ENCODE peak calls at places on chromosomes 7 and 10, in ten cellular contexts. One of them, this sample, is unnamed.

GRCh38 chr7:93461350-93461749 is 113.2 kb downstream of the CALCR start:
- DNase-seq in GM04504: no peak
- DNase-seq in NCI-H1105: peak
- DNase-seq in posterior cingulate gyrus: no peak
- DNase-seq in fibroblast of lung: no peak
- DNase-seq in activated naive CD8-positive, alpha-beta T cell treated with anti-CD3 and anti-CD28 coated beads, Interleukin-2, amount 50 U/mL, for 24 hours: no peak
- DNase-seq in fibroblast of the aortic adventitia: no peak
- DNase-seq in GF-D8: no peak
- DNase-seq in stimulated activated CD4-positive, alpha-beta T cell treated with anti-CD3 and anti-CD28 coated beads, TNF-alpha, amount 100 ng/mL, for 24 hours: no peak
- DNase-seq in CD8-positive, alpha-beta memory T cell: no peak
- DNase-seq in this sample: no peak

GRCh38 chr10:119310807-119311206 is 103.4 kb downstream of the GRK5 start:
- DNase-seq in GM04504: no peak
- DNase-seq in NCI-H1105: no peak
- DNase-seq in posterior cingulate gyrus: peak
- DNase-seq in fibroblast of lung: no peak
- DNase-seq in activated naive CD8-positive, alpha-beta T cell treated with anti-CD3 and anti-CD28 coated beads, Interleukin-2, amount 50 U/mL, for 24 hours: no peak
- DNase-seq in fibroblast of the aortic adventitia: no peak
- DNase-seq in GF-D8: no peak
- DNase-seq in stimulated activated CD4-positive, alpha-beta T cell treated with anti-CD3 and anti-CD28 coated beads, TNF-alpha, amount 100 ng/mL, for 24 hours: no peak
- DNase-seq in CD8-positive, alpha-beta memory T cell: no peak
- DNase-seq in this sample: no peak

GRCh38 chr7:36301914-36302771 is 87.5 kb upstream of the ANLN start:
- DNase-seq in GM04504: no peak
- DNase-seq in NCI-H1105: no peak
- DNase-seq in posterior cingulate gyrus: no peak
- DNase-seq in fibroblast of lung: no peak
- DNase-seq in activated naive CD8-positive, alpha-beta T cell treated with anti-CD3 and anti-CD28 coated beads, Interleukin-2, amount 50 U/mL, for 24 hours: no peak
- DNase-seq in fibroblast of the aortic adventitia: no peak
- DNase-seq in GF-D8: no peak
- DNase-seq in stimulated activated CD4-positive, alpha-beta T cell treated with anti-CD3 and anti-CD28 coated beads, TNF-alpha, amount 100 ng/mL, for 24 hours: no peak
- DNase-seq in CD8-positive, alpha-beta memory T cell: no peak
- DNase-seq in this sample: no peak

GRCh38 chr7:116097365-116098009 is 66.9 kb upstream of the TFEC start:
- DNase-seq in GM04504: peak
- DNase-seq in NCI-H1105: no peak
- DNase-seq in posterior cingulate gyrus: no peak
- DNase-seq in fibroblast of lung: peak
- DNase-seq in activated naive CD8-positive, alpha-beta T cell treated with anti-CD3 and anti-CD28 coated beads, Interleukin-2, amount 50 U/mL, for 24 hours: no peak
- DNase-seq in fibroblast of the aortic adventitia: peak
- DNase-seq in GF-D8: no peak
- DNase-seq in stimulated activated CD4-positive, alpha-beta T cell treated with anti-CD3 and anti-CD28 coated beads, TNF-alpha, amount 100 ng/mL, for 24 hours: no peak
- DNase-seq in CD8-positive, alpha-beta memory T cell: no peak
- DNase-seq in this sample: no peak

GRCh38 chr10:13617146-13617545 is 30.4 kb downstream of the PRPF18 start:
- DNase-seq in GM04504: no peak
- DNase-seq in NCI-H1105: no peak
- DNase-seq in posterior cingulate gyrus: no peak
- DNase-seq in fibroblast of lung: peak
- DNase-seq in activated naive CD8-positive, alpha-beta T cell treated with anti-CD3 and anti-CD28 coated beads, Interleukin-2, amount 50 U/mL, for 24 hours: no peak
- DNase-seq in fibroblast of the aortic adventitia: no peak
- DNase-seq in GF-D8: no peak
- DNase-seq in stimulated activated CD4-positive, alpha-beta T cell treated with anti-CD3 and anti-CD28 coated beads, TNF-alpha, amount 100 ng/mL, for 24 hours: no peak
- DNase-seq in CD8-positive, alpha-beta memory T cell: no peak
- DNase-seq in this sample: no peak

GRCh38 chr10:7354330-7355047 is 56.3 kb downstream of the SFMBT2 start:
- DNase-seq in GM04504: no peak
- DNase-seq in NCI-H1105: no peak
- DNase-seq in posterior cingulate gyrus: no peak
- DNase-seq in fibroblast of lung: peak
- DNase-seq in activated naive CD8-positive, alpha-beta T cell treated with anti-CD3 and anti-CD28 coated beads, Interleukin-2, amount 50 U/mL, for 24 hours: no peak
- DNase-seq in fibroblast of the aortic adventitia: peak
- DNase-seq in GF-D8: no peak
- DNase-seq in stimulated activated CD4-positive, alpha-beta T cell treated with anti-CD3 and anti-CD28 coated beads, TNF-alpha, amount 100 ng/mL, for 24 hours: no peak
- DNase-seq in CD8-positive, alpha-beta memory T cell: no peak
- DNase-seq in this sample: no peak

GRCh38 chr7:133570321-133570720 is 317.4 kb downstream of the EXOC4 start:
- DNase-seq in GM04504: no peak
- DNase-seq in NCI-H1105: no peak
- DNase-seq in posterior cingulate gyrus: no peak
- DNase-seq in fibroblast of lung: peak
- DNase-seq in activated naive CD8-positive, alpha-beta T cell treated with anti-CD3 and anti-CD28 coated beads, Interleukin-2, amount 50 U/mL, for 24 hours: no peak
- DNase-seq in fibroblast of the aortic adventitia: no peak
- DNase-seq in GF-D8: no peak
- DNase-seq in stimulated activated CD4-positive, alpha-beta T cell treated with anti-CD3 and anti-CD28 coated beads, TNF-alpha, amount 100 ng/mL, for 24 hours: no peak
- DNase-seq in CD8-positive, alpha-beta memory T cell: no peak
- DNase-seq in this sample: no peak

GRCh38 chr10:89352039-89352597 is 24.3 kb downstream of the IFIT3 start:
- DNase-seq in GM04504: peak
- DNase-seq in NCI-H1105: no peak
- DNase-seq in posterior cingulate gyrus: no peak
- DNase-seq in fibroblast of lung: peak
- DNase-seq in activated naive CD8-positive, alpha-beta T cell treated with anti-CD3 and anti-CD28 coated beads, Interleukin-2, amount 50 U/mL, for 24 hours: no peak
- DNase-seq in fibroblast of the aortic adventitia: peak
- DNase-seq in GF-D8: no peak
- DNase-seq in stimulated activated CD4-positive, alpha-beta T cell treated with anti-CD3 and anti-CD28 coated beads, TNF-alpha, amount 100 ng/mL, for 24 hours: no peak
- DNase-seq in CD8-positive, alpha-beta memory T cell: no peak
- DNase-seq in this sample: no peak

GRCh38 chr10:78028438-78029293 is 649 bp downstream of the POLR3A start:
- DNase-seq in GM04504: no peak
- DNase-seq in NCI-H1105: no peak
- DNase-seq in posterior cingulate gyrus: no peak
- DNase-seq in fibroblast of lung: peak
- DNase-seq in activated naive CD8-positive, alpha-beta T cell treated with anti-CD3 and anti-CD28 coated beads, Interleukin-2, amount 50 U/mL, for 24 hours: no peak
- DNase-seq in fibroblast of the aortic adventitia: peak
- DNase-seq in GF-D8: no peak
- DNase-seq in stimulated activated CD4-positive, alpha-beta T cell treated with anti-CD3 and anti-CD28 coated beads, TNF-alpha, amount 100 ng/mL, for 24 hours: no peak
- DNase-seq in CD8-positive, alpha-beta memory T cell: peak
- DNase-seq in this sample: peak

GRCh38 chr10:69232252-69232651 is 12.1 kb downstream of the HKDC1 start:
- DNase-seq in GM04504: peak
- DNase-seq in NCI-H1105: no peak
- DNase-seq in posterior cingulate gyrus: peak
- DNase-seq in fibroblast of lung: peak
- DNase-seq in activated naive CD8-positive, alpha-beta T cell treated with anti-CD3 and anti-CD28 coated beads, Interleukin-2, amount 50 U/mL, for 24 hours: no peak
- DNase-seq in fibroblast of the aortic adventitia: peak
- DNase-seq in GF-D8: no peak
- DNase-seq in stimulated activated CD4-positive, alpha-beta T cell treated with anti-CD3 and anti-CD28 coated beads, TNF-alpha, amount 100 ng/mL, for 24 hours: no peak
- DNase-seq in CD8-positive, alpha-beta memory T cell: no peak
- DNase-seq in this sample: no peak

GRCh38 chr7:150974468-150975391 is 3.4 kb downstream of the KCNH2 start:
- DNase-seq in GM04504: peak
- DNase-seq in NCI-H1105: peak
- DNase-seq in posterior cingulate gyrus: peak
- DNase-seq in fibroblast of lung: peak
- DNase-seq in activated naive CD8-positive, alpha-beta T cell treated with anti-CD3 and anti-CD28 coated beads, Interleukin-2, amount 50 U/mL, for 24 hours: peak
- DNase-seq in fibroblast of the aortic adventitia: no peak
- DNase-seq in GF-D8: no peak
- DNase-seq in stimulated activated CD4-positive, alpha-beta T cell treated with anti-CD3 and anti-CD28 coated beads, TNF-alpha, amount 100 ng/mL, for 24 hours: peak
- DNase-seq in CD8-positive, alpha-beta memory T cell: peak
- DNase-seq in this sample: peak

This sample was measured in T-cell.